ENCODE peak calls at places on chromosomes 5 and 9, in four cellular contexts. A is activated CD4-positive, alpha-beta T cell treated with anti-CD3 and anti-CD28 coated beads, Interleukin-2, amount 50 U/mL, for 1 hour; L is Calu3; J is activated gamma-delta T cell treated with Interleukin-2 at 50 U/mL for 16 hours. W is an unnamed sample.

GRCh38 chr5:171721469-171721868 is 64.1 kb upstream of the SMIM23 start:
- DNase-seq in A (no peak), L (no peak), J (no peak), W (no peak)

GRCh38 chr9:4640027-4640426 is 22.1 kb upstream of the PLPP6 start:
- DNase-seq in A (peak), L (peak), J (peak), W (no peak)

GRCh38 chr5:173420108-173420507 is 91.9 kb upstream of the STC2 start:
- DNase-seq in A (no peak), L (no peak), J (no peak), W (no peak)

GRCh38 chr5:120803282-120803681 is 339.2 kb downstream of the PRR16 start:
- DNase-seq in A (no peak), L (no peak), J (no peak), W (no peak)

GRCh38 chr9:132671620-132672412 is 1.6 kb downstream of the GTF3C4 start:
- DNase-seq in A (no peak), L (no peak), J (no peak), W (no peak)

GRCh38 chr9:133360400-133361393 is 4.3 kb downstream of the SURF2 start:
- DNase-seq in A (no peak), L (no peak), J (no peak), W (no peak)

GRCh38 chr5:31007672-31008071 is 185.8 kb upstream of the CDH6 start:
- DNase-seq in A (no peak), L (no peak), J (no peak), W (no peak)

GRCh38 chr9:4983541-4984165 is 1.4 kb upstream of the JAK2 start:
- DNase-seq in A (no peak), L (no peak), J (no peak), W (no peak)

GRCh38 chr9:34463098-34463900 is 4.7 kb downstream of the DNAI1 start:
- DNase-seq in A (no peak), L (peak), J (no peak), W (no peak)

GRCh38 chr5:79847561-79847960 is 143.5 kb downstream of the MTX3 start:
- DNase-seq in A (no peak), L (no peak), J (no peak), W (peak)

GRCh38 chr9:99823392-99824377 is 2.0 kb downstream of the NR4A3 start:
- DNase-seq in A (peak), L (no peak), J (peak), W (peak)

GRCh38 chr5:67805666-67806348 is 409.7 kb upstream of the PIK3R1 start:
- DNase-seq in A (no peak), L (no peak), J (no peak), W (no peak)

GRCh38 chr5:124064956-124065355 is 553.0 kb downstream of the CSNK1G3 start:
- DNase-seq in A (no peak), L (no peak), J (no peak), W (no peak)

GRCh38 chr9:18829858-18830257 is 203.2 kb downstream of the SAXO1 start:
- DNase-seq in A (no peak), L (no peak), J (no peak), W (no peak)

GRCh38 chr9:21967707-21968106 is 26.5 kb downstream of the CDKN2A start:
- DNase-seq in A (no peak), L (no peak), J (no peak), W (no peak)

GRCh38 chr5:95840969-95841368 is 18.4 kb upstream of the GLRX start:
- DNase-seq in A (no peak), L (no peak), J (no peak), W (no peak)

GRCh38 chr9:9820411-9820810 is 792.4 kb downstream of the PTPRD start:
- DNase-seq in A (no peak), L (no peak), J (no peak), W (no peak)

GRCh38 chr5:101123365-101123764 is 220.3 kb upstream of the ST8SIA4 start:
- DNase-seq in A (no peak), L (no peak), J (no peak), W (no peak)

GRCh38 chr5:102858221-102858620 is 103.1 kb downstream of the PAM start:
- DNase-seq in A (no peak), L (no peak), J (no peak), W (no peak)

GRCh38 chr5:9361835-9362234 is 184.0 kb downstream of the SEMA5A start:
- DNase-seq in A (peak), L (no peak), J (no peak), W (no peak)

GRCh38 chr9:74942801-74943200 is 9.9 kb downstream of the C9orf40 start:
- DNase-seq in A (no peak), L (no peak), J (no peak), W (peak)

W was measured in natural killer cell treated with Interleukin-12 subunit alpha and Interleukin-12 subunit beta and Interleukin-15 and Interleukin-18, amount 100 ng/mL, for 72 hours.